ENCODE peak calls at places on chromosome 13, in ten cellular contexts. P, A, T, J, I, N, B, Z, F and Y are unnamed samples.
A peak's percentile ranks its signal among the peaks of the same experiment; 100 is the strongest.

GRCh38 chr13:111325146-111325890 is 4.9 kb downstream of the TEX29 start:
- DNase-seq in Z (no peak), F (peak; percentile 17), T (no peak), N (no peak), P (no peak), B (no peak), I (no peak), J (no peak), A (no peak), Y (no peak)

GRCh38 chr13:27919934-27920676 is at the start of gene PDX1:
- DNase-seq in N (no peak), B (no peak), P (peak; percentile 79), I (no peak), T (peak; percentile 74), F (peak; percentile 69), J (no peak), A (no peak), Z (no peak), Y (peak; percentile 7)

GRCh38 chr13:98300956-98301641 is 124.0 kb upstream of the RNF113B start:
- DNase-seq in F (peak; percentile 64), I (no peak), P (no peak), J (no peak), Z (no peak), T (no peak), N (no peak), B (no peak), A (no peak), Y (no peak)

GRCh38 chr13:43085545-43085944 is 62.2 kb downstream of the DNAJC15 start:
- DNase-seq in T (no peak), I (no peak), A (no peak), J (no peak), N (peak; percentile 28), P (no peak), Z (no peak), F (peak; percentile 54), B (no peak), Y (no peak)

GRCh38 chr13:27211771-27212364 is 39.5 kb upstream of the RPL21 start:
- DNase-seq in P (no peak), I (no peak), Z (no peak), B (no peak), N (no peak), F (no peak), A (no peak), T (no peak), J (no peak), Y (no peak)

GRCh38 chr13:109790951-109791605 is 4.7 kb upstream of the IRS2 start:
- DNase-seq in Z (no peak), J (no peak), A (no peak), P (peak; percentile 35), B (peak; percentile 27), N (peak; percentile 76), I (peak; percentile 76), F (peak; percentile 89), T (peak; percentile 24), Y (no peak)

GRCh38 chr13:87398047-87398446 is 273.1 kb upstream of the SLITRK5 start:
- DNase-seq in J (no peak), Z (no peak), B (no peak), P (no peak), F (no peak), A (no peak), I (no peak), N (no peak), T (no peak), Y (no peak)

GRCh38 chr13:44698076-44698475 is 121.9 kb upstream of the TSC22D1 start:
- DNase-seq in Z (no peak), B (no peak), I (no peak), J (no peak), A (no peak), N (peak; percentile 81), P (no peak), T (no peak), F (peak; percentile 33), Y (no peak)

GRCh38 chr13:35343417-35343816 is 133.1 kb downstream of the MAB21L1 start:
- DNase-seq in A (no peak), I (no peak), P (no peak), F (no peak), J (no peak), T (no peak), B (no peak), N (peak; percentile 77), Z (no peak), Y (no peak)